ENCODE peak calls at places on chromosome 2, in four cellular contexts. Q is prostate gland, T is upper lobe of right lung, A is A549. N is an unnamed sample.

GRCh38 chr2:25056391-25056821 is 14.5 kb downstream of the EFR3B start:
- DNase-seq in Q (no peak), T (peak; percentile 6), A (no peak), N (no peak)

GRCh38 chr2:133475610-133476009 is 92.7 kb downstream of the NCKAP5 start:
- DNase-seq in Q (no peak), T (no peak), A (no peak), N (no peak)

GRCh38 chr2:39851251-39851650 is 72.2 kb upstream of the THUMPD2 start:
- DNase-seq in Q (no peak), T (no peak), A (no peak), N (no peak)

GRCh38 chr2:67135201-67135600 is 261.9 kb upstream of the ETAA1 start:
- DNase-seq in Q (no peak), T (no peak), A (no peak), N (no peak)

GRCh38 chr2:109475531-109476210 is 138.1 kb downstream of the SEPTIN10 start:
- DNase-seq in Q (no peak), T (no peak), A (no peak), N (no peak)

GRCh38 chr2:175648577-175649063 is 353.4 kb downstream of the LNPK start:
- DNase-seq in Q (no peak), T (no peak), A (no peak), N (no peak)

GRCh38 chr2:62340981-62341624 is 145.2 kb downstream of the B3GNT2 start:
- DNase-seq in Q (no peak), T (no peak), A (no peak), N (no peak)

GRCh38 chr2:136248907-136249306 is 131.0 kb upstream of the CXCR4 start:
- DNase-seq in Q (no peak), T (no peak), A (no peak), N (no peak)

GRCh38 chr2:188145885-188146284 is 145.8 kb upstream of the GULP1 start:
- DNase-seq in Q (no peak), T (no peak), A (no peak), N (no peak)

GRCh38 chr2:96906719-96907404 is 37.0 kb upstream of the SEMA4C start:
- DNase-seq in Q (peak; percentile 51), T (no peak), A (no peak), N (no peak)

GRCh38 chr2:106105151-106105922 is 88.8 kb downstream of the UXS1 start:
- DNase-seq in Q (no peak), T (no peak), A (no peak), N (no peak)

GRCh38 chr2:8457620-8458255 is 224.1 kb upstream of the ID2 start:
- DNase-seq in Q (no peak), T (no peak), A (no peak), N (peak; percentile 46)

GRCh38 chr2:134268265-134268664 is 14.4 kb downstream of the MGAT5 start:
- DNase-seq in Q (no peak), T (no peak), A (no peak), N (no peak)

GRCh38 chr2:100107440-100107839 is 35.0 kb downstream of the AFF3 start:
- DNase-seq in Q (no peak), T (no peak), A (no peak), N (no peak)

GRCh38 chr2:42876280-42876840 is 84.0 kb upstream of the HAAO start:
- DNase-seq in Q (peak; percentile 71), T (no peak), A (no peak), N (peak; percentile 95)

GRCh38 chr2:212665948-212666347 is 127.3 kb upstream of the ERBB4 start:
- DNase-seq in Q (no peak), T (no peak), A (no peak), N (no peak)

GRCh38 chr2:204944927-204945326 is 399.7 kb downstream of the PARD3B start:
- DNase-seq in Q (no peak), T (no peak), A (no peak), N (no peak)

GRCh38 chr2:69013837-69014796 is 1.1 kb downstream of the ANTXR1 start:
- DNase-seq in Q (no peak), T (no peak), A (peak; percentile 67), N (no peak)

GRCh38 chr2:203732953-203733510 is 26.6 kb downstream of the CD28 start:
- DNase-seq in Q (no peak), T (no peak), A (no peak), N (no peak)

GRCh38 chr2:156356006-156356764 is 23.7 kb upstream of the NR4A2 start:
- DNase-seq in Q (no peak), T (no peak), A (no peak), N (no peak)

GRCh38 chr2:238130111-238130695 is 8.3 kb upstream of the KLHL30 start:
- DNase-seq in Q (no peak), T (no peak), A (no peak), N (no peak)

GRCh38 chr2:225464346-225465025 is 65.0 kb downstream of the NYAP2 start:
- DNase-seq in Q (no peak), T (no peak), A (no peak), N (no peak)

GRCh38 chr2:217622205-217622621 is 380.6 kb downstream of the TNS1 start:
- DNase-seq in Q (no peak), T (no peak), A (peak; percentile 7), N (no peak)

GRCh38 chr2:9089831-9090230 is 86.3 kb upstream of the MBOAT2 start:
- DNase-seq in Q (no peak), T (no peak), A (no peak), N (no peak)

GRCh38 chr2:140698736-140699135 is 1432.1 kb downstream of the LRP1B start:
- DNase-seq in Q (no peak), T (no peak), A (no peak), N (no peak)

GRCh38 chr2:187689372-187689771 is 135.1 kb upstream of the TFPI start:
- DNase-seq in Q (no peak), T (no peak), A (peak; percentile 7), N (peak; percentile 38)

GRCh38 chr2:42108852-42109251 is 60.3 kb upstream of the EML4 start:
- DNase-seq in Q (no peak), T (no peak), A (no peak), N (no peak)

GRCh38 chr2:44939074-44940052 is 2.1 kb upstream of the SIX3 start:
- DNase-seq in Q (no peak), T (no peak), A (no peak), N (no peak)
- H3K4me3 ChIP-seq in Q (peak overlapping the region; percentile 2), T (no peak overlapping the region), A (peak overlapping the region; percentile 82), N (peak overlapping the region; percentile 28)

GRCh38 chr2:54052825-54053718 is 62.3 kb upstream of the ACYP2 start:
- DNase-seq in Q (no peak), T (no peak), A (no peak), N (no peak)
- TF ChIP-seq CTCF in Q (no peak), T (no peak), A (no peak), N (no peak)

GRCh38 chr2:16626997-16627605 is 38.5 kb downstream of the CYRIA start:
- DNase-seq in Q (no peak), T (no peak), A (no peak), N (no peak)

GRCh38 chr2:16625201-16625729 is 40.4 kb downstream of the CYRIA start:
- DNase-seq in Q (no peak), T (peak; percentile 67), A (no peak), N (no peak)

GRCh38 chr2:16628316-16628715 is 37.3 kb downstream of the CYRIA start:
- DNase-seq in Q (no peak), T (no peak), A (no peak), N (no peak)

GRCh38 chr2:16625759-16626158 is 39.9 kb downstream of the CYRIA start:
- DNase-seq in Q (no peak), T (no peak), A (no peak), N (no peak)

DNA sequence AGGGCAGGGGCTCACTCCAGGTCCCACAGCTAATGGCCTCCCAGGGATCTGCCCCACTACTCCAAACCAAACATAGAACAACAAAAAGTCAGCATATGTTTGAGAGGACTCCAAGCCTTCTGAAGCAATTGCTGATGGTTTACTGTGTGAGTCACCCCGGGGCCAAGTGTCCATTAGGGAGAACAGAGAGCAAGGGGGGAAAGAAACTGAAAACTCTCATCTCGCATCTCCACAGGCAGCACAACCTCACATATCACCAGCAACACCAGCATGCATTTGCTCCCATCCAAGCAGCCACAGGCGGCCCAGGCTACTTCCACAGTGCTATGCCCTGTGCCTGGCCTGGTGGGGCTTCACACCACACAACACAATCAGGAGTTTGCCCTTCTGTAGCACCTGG is 39.1 kb downstream of the CYRIA start:
- DNase-seq in Q (no peak), T (no peak), A (no peak), N (no peak)
- H3K4me3 ChIP-seq in Q (no peak overlapping the region), T (no peak overlapping the region), A (no peak overlapping the region), N (no peak overlapping the region)

GRCh38 chr2:229445013-229445412 is 173.9 kb upstream of the PID1 start:
- DNase-seq in Q (peak; percentile 70), T (no peak), A (peak; percentile 95), N (no peak)
- TF ChIP-seq CTCF in Q (no peak), T (no peak), A (peak; percentile 22), N (no peak)

GRCh38 chr2:206443735-206444527 is 599 bp downstream of the ADAM23 start:
- DNase-seq in Q (no peak), T (no peak), A (peak; percentile 19), N (no peak)

GRCh38 chr2:206438196-206438727 is 5.1 kb upstream of the ADAM23 start:
- DNase-seq in Q (no peak), T (no peak), A (no peak), N (no peak)

GRCh38 chr2:206442516-206442853 is 847 bp upstream of the ADAM23 start:
- DNase-seq in Q (no peak), T (no peak), A (no peak), N (no peak)

GRCh38 chr2:206445948-206446347 is 2.6 kb downstream of the ADAM23 start:
- DNase-seq in Q (no peak), T (no peak), A (no peak), N (no peak)

DNA sequence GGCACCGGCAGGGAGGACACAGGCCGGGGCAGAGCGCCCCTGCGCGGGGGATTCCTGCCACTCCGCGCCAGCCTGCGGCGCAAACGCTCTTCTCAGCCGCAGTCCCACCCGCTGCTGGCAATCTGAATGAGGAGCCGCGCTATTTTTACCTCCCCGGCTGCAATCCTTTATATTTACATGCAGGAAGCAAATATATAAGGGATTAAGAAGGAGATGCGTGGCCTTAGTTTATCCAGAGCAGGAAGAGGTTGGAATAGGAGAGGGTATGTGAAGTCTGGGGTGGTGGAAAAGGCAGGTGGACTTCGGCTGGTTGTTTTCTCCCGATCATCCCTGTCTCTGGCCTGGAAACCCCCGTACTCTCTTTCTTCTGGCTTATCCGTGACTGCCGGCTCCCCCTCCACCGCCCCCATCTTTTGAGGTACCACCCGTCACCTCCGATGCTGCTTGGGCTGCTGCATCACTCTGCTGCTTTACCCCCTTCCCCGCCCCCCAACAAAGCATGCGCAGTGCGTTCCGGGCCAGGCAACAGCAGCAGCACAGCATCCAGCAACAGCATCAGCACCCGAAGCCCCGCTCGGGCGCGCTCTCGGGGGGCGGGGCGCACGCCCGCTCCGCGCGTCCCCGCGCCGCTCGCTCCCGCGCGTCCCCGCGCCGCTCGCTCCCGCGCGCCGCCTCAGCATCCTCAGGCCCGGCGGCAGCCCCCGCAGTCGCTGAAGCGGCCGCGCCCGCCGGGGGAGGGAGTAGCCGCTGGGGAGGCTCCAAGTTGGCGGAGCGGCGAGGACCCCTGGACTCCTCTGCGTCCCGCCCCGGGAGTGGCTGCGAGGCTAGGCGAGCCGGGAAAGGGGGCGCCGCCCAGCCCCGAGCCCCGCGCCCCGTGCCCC is at the start of gene ADAM23:
- DNase-seq in Q (no peak), T (no peak), A (peak; percentile 54), N (no peak)
- H3K4me3 ChIP-seq in Q (peak within 1 kb of the TSS; percentile 35), T (peak within 1 kb of the TSS; percentile 35), A (peak within 1 kb of the TSS; percentile 52), N (peak within 1 kb of the TSS; percentile 34)

DNA sequence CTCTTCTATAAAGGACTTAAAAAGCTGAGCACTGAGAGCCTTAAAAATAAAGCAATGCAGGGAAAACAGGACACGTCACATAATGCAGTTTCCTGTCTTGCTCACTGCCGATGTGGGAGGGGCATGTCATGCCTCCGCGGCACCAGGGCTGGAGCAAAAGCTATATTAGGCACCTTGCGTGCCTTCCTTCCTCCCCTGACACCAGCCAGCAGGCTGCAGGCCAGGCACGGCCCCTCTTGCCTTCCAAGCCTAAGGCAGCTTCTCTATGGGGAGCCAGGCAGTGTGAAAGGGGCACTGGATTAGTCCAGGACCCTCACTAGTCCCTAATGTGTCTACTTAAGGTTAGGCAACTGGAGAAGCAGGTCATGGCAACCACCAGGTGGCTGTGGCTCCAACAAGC is 26.3 kb downstream of the MRPL35 start:
- DNase-seq in Q (no peak), T (no peak), A (no peak), N (no peak)
- TF ChIP-seq CTCF in Q (no peak), T (no peak), A (no peak), N (no peak)

N was measured in LNCaP clone FGC.